ENCODE peak calls at places on chromosomes 5 and 9, in six cellular contexts. T is PC-9, Z is transverse colon, S is psoas muscle, U is endodermal cell, G is Peyer's patch. C is an unnamed sample. For H3K27me3, the result is how much of the 10 kb centered on the place peaks cover.

GRCh38 chr5:91170266-91170665 is 212.9 kb downstream of the ARRDC3 start:
- DNase-seq in U (no peak), S (no peak), G (no peak), Z (no peak), T (no peak), C (no peak)

GRCh38 chr5:122882836-122883235 is 37.4 kb downstream of the SNX24 start:
- DNase-seq in Z (no peak), T (no peak), G (no peak), U (no peak), S (no peak), C (peak)

GRCh38 chr5:88889165-88890069 is 6.4 kb upstream of the MEF2C start:
- DNase-seq in S (peak), T (no peak), U (peak), Z (peak), G (peak), C (no peak)

GRCh38 chr5:13783731-13784130 is 160.8 kb downstream of the DNAH5 start:
- DNase-seq in Z (no peak), T (no peak), G (no peak), S (no peak), U (no peak), C (no peak)

GRCh38 chr5:61505281-61505680 is 173.2 kb downstream of the ZSWIM6 start:
- DNase-seq in U (no peak), S (no peak), T (no peak), Z (no peak), G (no peak), C (no peak)

GRCh38 chr5:95725937-95726810 is 5.0 kb upstream of the RHOBTB3 start:
- DNase-seq in U (no peak), T (no peak), G (no peak), Z (no peak), S (no peak), C (no peak)

GRCh38 chr9:127942152-127943010 is 4.7 kb upstream of the DPM2 start:
- DNase-seq in Z (peak), T (peak), S (peak), U (peak), G (peak), C (peak)

GRCh38 chr9:119044801-119045200 is 324.4 kb downstream of the BRINP1 start:
- DNase-seq in T (no peak), G (no peak), U (no peak), Z (no peak), S (no peak), C (no peak)

GRCh38 chr9:124506433-124506832 is 766 bp downstream of the NR5A1 start:
- DNase-seq in S (no peak), U (peak), Z (no peak), T (no peak), G (peak), C (no peak)

GRCh38 chr5:111063709-111064322 is 7.7 kb upstream of the TSLP start:
- DNase-seq in S (no peak), U (no peak), T (no peak), Z (no peak), G (no peak), C (peak)

GRCh38 chr9:119004618-119004990 is 364.6 kb downstream of the BRINP1 start:
- DNase-seq in S (peak), T (no peak), G (no peak), Z (peak), U (no peak), C (peak)

GRCh38 chr9:120713257-120714087 is 798 bp downstream of the MEGF9 start:
- DNase-seq in Z (peak), T (no peak), U (peak), S (peak), G (peak), C (peak)

GRCh38 chr5:123033157-123033671 is 3.3 kb downstream of the PPIC start:
- DNase-seq in Z (no peak), S (no peak), G (no peak), T (no peak), U (no peak), C (peak)

GRCh38 chr5:149212203-149212951 is 59.3 kb upstream of the AFAP1L1 start:
- DNase-seq in Z (no peak), T (peak), U (no peak), S (no peak), G (no peak), C (peak)

GRCh38 chr5:67095346-67095871 is 101.2 kb downstream of the CD180 start:
- DNase-seq in G (peak), S (peak), Z (peak), T (no peak), U (no peak), C (peak)

DNA sequence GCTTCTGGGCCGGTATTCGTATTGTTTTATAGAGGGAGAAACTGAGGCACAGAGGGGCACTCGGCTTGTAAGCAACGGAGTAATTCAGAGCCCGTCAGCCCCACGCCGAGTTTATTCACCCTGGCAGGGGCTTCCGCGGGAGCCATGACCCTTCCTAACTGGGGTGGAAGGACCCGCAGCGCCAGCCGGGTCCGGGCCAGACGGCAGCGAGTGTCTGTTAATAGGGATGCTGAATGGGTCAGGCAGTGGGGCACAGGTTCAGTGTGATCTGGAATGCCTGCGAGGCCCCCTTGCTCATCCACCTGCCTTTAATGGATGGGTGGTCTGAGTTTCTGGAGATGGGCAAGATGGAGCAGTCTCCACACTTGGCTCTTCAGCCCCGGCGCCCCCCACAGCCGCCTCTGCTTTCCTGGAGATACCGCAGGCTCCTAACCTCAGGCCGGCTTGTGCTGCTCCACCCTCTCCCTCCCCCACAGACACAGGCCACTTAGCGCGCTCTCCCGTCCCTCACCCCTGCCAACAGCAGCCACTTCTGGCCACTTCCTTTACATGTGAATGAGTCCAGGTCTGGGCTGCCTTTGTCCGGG is 147.0 kb downstream of the ERCC6L2 start:
- DNase-seq in Z (peak), U (peak), T (no peak), G (peak), S (no peak), C (peak)
- H3K27me3 ChIP-seq in Z (half or more), U (half or more), T (under half), G (under half), S (under half), C (under half)

DNA sequence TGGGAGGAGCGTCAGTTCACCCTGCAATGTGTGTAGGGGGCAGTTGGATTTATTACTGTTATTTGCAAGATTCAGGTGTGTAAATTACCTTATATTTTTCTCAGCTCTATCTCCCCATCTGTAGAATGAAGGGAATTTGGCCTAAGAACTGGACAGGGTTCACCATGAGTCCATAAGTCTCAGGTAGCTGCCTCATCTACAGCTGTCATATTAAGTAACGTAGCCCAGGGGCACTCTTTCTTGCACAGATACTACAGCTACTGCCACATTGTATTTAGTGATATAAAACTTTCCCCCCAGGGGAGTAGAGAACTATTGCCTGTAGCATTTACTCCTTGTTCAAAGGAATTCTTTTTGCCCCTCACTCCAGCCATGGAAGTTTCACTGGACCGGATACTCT is 301.4 kb upstream of the ZNF608 start:
- DNase-seq in S (no peak), G (no peak), U (no peak), T (no peak), Z (no peak), C (no peak)
- H3K27me3 ChIP-seq in S (under half), G (under half), U (under half), T (under half), Z (under half), C (under half)

GRCh38 chr9:135982499-135983264 is 21.5 kb upstream of the UBAC1 start:
- DNase-seq in T (no peak), G (no peak), U (no peak), S (no peak), Z (no peak), C (no peak)
- H3K27me3 ChIP-seq in T (under half), G (under half), U (under half), S (under half), Z (under half), C (under half)

DNA sequence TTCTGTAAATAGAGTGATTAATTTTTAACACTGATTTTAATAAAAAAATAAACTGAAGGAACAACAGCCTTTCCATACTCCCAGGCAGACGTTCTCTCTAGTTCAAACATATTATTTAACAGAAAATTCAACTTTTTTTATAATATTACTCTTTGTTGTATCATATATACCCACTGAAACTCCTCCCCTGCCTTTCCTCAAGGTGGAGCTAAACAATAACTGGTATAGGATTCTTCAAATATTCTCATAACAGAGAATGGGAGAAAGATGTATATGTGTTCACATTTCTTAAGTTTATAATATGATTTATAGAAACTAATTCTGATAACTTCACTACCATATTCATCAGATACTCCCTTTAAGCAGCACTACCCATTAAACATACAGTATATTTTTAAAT is 83.4 kb downstream of the CYLC2 start:
- DNase-seq in Z (no peak), G (no peak), T (no peak), U (no peak), S (no peak), C (no peak)
- H3K27me3 ChIP-seq in Z (under half), G (under half), T (under half), U (under half), S (under half), C (under half)

DNA sequence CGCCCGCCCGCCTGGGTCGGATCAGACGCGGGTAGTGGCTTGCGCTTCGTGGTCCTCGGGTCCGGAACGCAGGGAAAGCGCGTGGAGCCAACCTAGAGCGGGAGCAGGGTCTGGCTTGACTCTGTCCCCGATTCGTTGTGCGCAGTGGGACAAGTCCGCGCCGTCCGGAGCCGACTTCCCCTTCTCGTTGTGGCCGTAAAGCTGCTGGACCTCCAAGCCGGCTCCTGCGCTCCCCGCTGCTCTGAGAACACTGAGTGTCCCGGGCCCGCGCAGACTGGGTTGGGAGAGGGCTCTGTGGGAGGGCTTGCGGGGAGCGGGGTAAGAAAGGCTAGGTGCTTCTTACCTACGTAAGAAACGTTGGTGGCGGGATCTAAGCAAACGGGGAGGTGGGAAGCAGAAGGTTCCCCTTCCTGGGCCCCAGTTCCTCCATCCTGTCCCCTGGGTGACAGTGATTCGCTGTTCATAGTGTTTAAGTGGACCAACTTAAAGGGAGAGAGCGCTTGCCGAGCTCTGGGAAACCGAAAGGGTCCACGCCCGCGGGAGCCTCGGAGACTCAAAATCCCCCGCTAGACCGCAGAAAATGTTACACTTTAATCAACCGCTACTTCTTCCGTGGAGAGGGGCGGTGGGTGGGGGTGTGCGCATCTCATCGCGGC is 4.3 kb upstream of the FOXE1 start:
- DNase-seq in T (no peak), S (peak), Z (no peak), U (peak), G (no peak), C (no peak)
- H3K27me3 ChIP-seq in T (under half), S (under half), Z (half or more), U (half or more), G (half or more), C (under half)

C was measured in small intestine.